ENCODE peak calls at places on chromosome 5, in seven cellular contexts. One of them, this sample, is unnamed.

GRCh38 chr5:136192526-136193395 is at the start of gene SMIM32:
- DNase-seq in mammary epithelial cell: no peak
- DNase-seq in GM13976: peak
- DNase-seq in CD8-positive, alpha-beta T cell: peak
- DNase-seq in psoas muscle: peak
- DNase-seq in A673: peak
- DNase-seq in GM23338: peak
- DNase-seq in this sample: peak

GRCh38 chr5:143968071-143968878 is 156.3 kb downstream of the HMHB1 start:
- DNase-seq in mammary epithelial cell: peak
- DNase-seq in GM13976: peak
- DNase-seq in CD8-positive, alpha-beta T cell: no peak
- DNase-seq in psoas muscle: no peak
- DNase-seq in A673: peak
- DNase-seq in GM23338: peak
- DNase-seq in this sample: no peak

GRCh38 chr5:93990504-93991085 is 249.2 kb upstream of the POU5F2 start:
- DNase-seq in mammary epithelial cell: no peak
- DNase-seq in GM13976: no peak
- DNase-seq in CD8-positive, alpha-beta T cell: no peak
- DNase-seq in psoas muscle: no peak
- DNase-seq in A673: peak
- DNase-seq in GM23338: no peak
- DNase-seq in this sample: no peak

GRCh38 chr5:104904561-104904960 is 1342.0 kb upstream of the NUDT12 start:
- DNase-seq in mammary epithelial cell: no peak
- DNase-seq in GM13976: no peak
- DNase-seq in CD8-positive, alpha-beta T cell: no peak
- DNase-seq in psoas muscle: no peak
- DNase-seq in A673: no peak
- DNase-seq in GM23338: no peak
- DNase-seq in this sample: no peak

GRCh38 chr5:61347088-61347487 is 15.0 kb downstream of the ZSWIM6 start:
- DNase-seq in mammary epithelial cell: no peak
- DNase-seq in GM13976: no peak
- DNase-seq in CD8-positive, alpha-beta T cell: no peak
- DNase-seq in psoas muscle: no peak
- DNase-seq in A673: peak
- DNase-seq in GM23338: no peak
- DNase-seq in this sample: no peak

GRCh38 chr5:142206801-142207200 is 98.2 kb downstream of the NDFIP1 start:
- DNase-seq in mammary epithelial cell: no peak
- DNase-seq in GM13976: no peak
- DNase-seq in CD8-positive, alpha-beta T cell: no peak
- DNase-seq in psoas muscle: no peak
- DNase-seq in A673: peak
- DNase-seq in GM23338: no peak
- DNase-seq in this sample: no peak

GRCh38 chr5:154485850-154486426 is 7.9 kb upstream of the HAND1 start:
- DNase-seq in mammary epithelial cell: no peak
- DNase-seq in GM13976: no peak
- DNase-seq in CD8-positive, alpha-beta T cell: no peak
- DNase-seq in psoas muscle: no peak
- DNase-seq in A673: no peak
- DNase-seq in GM23338: no peak
- DNase-seq in this sample: no peak

GRCh38 chr5:132211787-132212186 is 15.9 kb downstream of the P4HA2 start:
- DNase-seq in mammary epithelial cell: no peak
- DNase-seq in GM13976: no peak
- DNase-seq in CD8-positive, alpha-beta T cell: no peak
- DNase-seq in psoas muscle: no peak
- DNase-seq in A673: peak
- DNase-seq in GM23338: peak
- DNase-seq in this sample: no peak

GRCh38 chr5:140882591-140882899 is 621 bp downstream of the PCDHA13 start:
- DNase-seq in mammary epithelial cell: peak
- DNase-seq in GM13976: no peak
- DNase-seq in CD8-positive, alpha-beta T cell: no peak
- DNase-seq in psoas muscle: no peak
- DNase-seq in A673: peak
- DNase-seq in GM23338: peak
- DNase-seq in this sample: no peak

GRCh38 chr5:54309751-54310432 is 481 bp downstream of the ARL15 start:
- DNase-seq in mammary epithelial cell: peak
- DNase-seq in GM13976: peak
- DNase-seq in CD8-positive, alpha-beta T cell: peak
- DNase-seq in psoas muscle: no peak
- DNase-seq in A673: peak
- DNase-seq in GM23338: peak
- DNase-seq in this sample: peak

GRCh38 chr5:76601470-76601869 is 21.7 kb downstream of the F2RL2 start:
- DNase-seq in mammary epithelial cell: peak
- DNase-seq in GM13976: peak
- DNase-seq in CD8-positive, alpha-beta T cell: no peak
- DNase-seq in psoas muscle: no peak
- DNase-seq in A673: peak
- DNase-seq in GM23338: peak
- DNase-seq in this sample: no peak

GRCh38 chr5:142512041-142512679 is 173.7 kb downstream of the FGF1 start:
- DNase-seq in mammary epithelial cell: no peak
- DNase-seq in GM13976: no peak
- DNase-seq in CD8-positive, alpha-beta T cell: no peak
- DNase-seq in psoas muscle: peak
- DNase-seq in A673: no peak
- DNase-seq in GM23338: no peak
- DNase-seq in this sample: no peak

GRCh38 chr5:152142845-152143469 is 218.3 kb upstream of the GLRA1 start:
- DNase-seq in mammary epithelial cell: peak
- DNase-seq in GM13976: peak
- DNase-seq in CD8-positive, alpha-beta T cell: peak
- DNase-seq in psoas muscle: peak
- DNase-seq in A673: peak
- DNase-seq in GM23338: peak
- DNase-seq in this sample: peak

GRCh38 chr5:14742427-14743010 is 78.0 kb downstream of the OTULIN start:
- DNase-seq in mammary epithelial cell: no peak
- DNase-seq in GM13976: no peak
- DNase-seq in CD8-positive, alpha-beta T cell: no peak
- DNase-seq in psoas muscle: no peak
- DNase-seq in A673: no peak
- DNase-seq in GM23338: no peak
- DNase-seq in this sample: no peak

GRCh38 chr5:156051972-156052371 is 275.0 kb upstream of the SGCD start:
- DNase-seq in mammary epithelial cell: no peak
- DNase-seq in GM13976: no peak
- DNase-seq in CD8-positive, alpha-beta T cell: no peak
- DNase-seq in psoas muscle: no peak
- DNase-seq in A673: no peak
- DNase-seq in GM23338: peak
- DNase-seq in this sample: no peak

GRCh38 chr5:24643255-24643654 is 1.5 kb downstream of the CDH10 start:
- DNase-seq in mammary epithelial cell: no peak
- DNase-seq in GM13976: no peak
- DNase-seq in CD8-positive, alpha-beta T cell: no peak
- DNase-seq in psoas muscle: no peak
- DNase-seq in A673: no peak
- DNase-seq in GM23338: no peak
- DNase-seq in this sample: no peak

GRCh38 chr5:155628346-155628745 is 614.8 kb downstream of the KIF4B start:
- DNase-seq in mammary epithelial cell: no peak
- DNase-seq in GM13976: no peak
- DNase-seq in CD8-positive, alpha-beta T cell: no peak
- DNase-seq in psoas muscle: no peak
- DNase-seq in A673: no peak
- DNase-seq in GM23338: no peak
- DNase-seq in this sample: no peak

GRCh38 chr5:31944683-31945445 is 229.3 kb downstream of the GOLPH3 start:
- DNase-seq in mammary epithelial cell: no peak
- DNase-seq in GM13976: no peak
- DNase-seq in CD8-positive, alpha-beta T cell: no peak
- DNase-seq in psoas muscle: no peak
- DNase-seq in A673: no peak
- DNase-seq in GM23338: no peak
- DNase-seq in this sample: peak

GRCh38 chr5:18745591-18745987 is 1111.3 kb downstream of the TAF11L14 start:
- DNase-seq in mammary epithelial cell: no peak
- DNase-seq in GM13976: no peak
- DNase-seq in CD8-positive, alpha-beta T cell: peak
- DNase-seq in psoas muscle: no peak
- DNase-seq in A673: no peak
- DNase-seq in GM23338: no peak
- DNase-seq in this sample: no peak

GRCh38 chr5:39270172-39270848 is 50.9 kb upstream of the FYB1 start:
- DNase-seq in mammary epithelial cell: no peak
- DNase-seq in GM13976: peak
- DNase-seq in CD8-positive, alpha-beta T cell: no peak
- DNase-seq in psoas muscle: no peak
- DNase-seq in A673: no peak
- DNase-seq in GM23338: no peak
- DNase-seq in this sample: no peak

GRCh38 chr5:68970617-68971016 is 123.2 kb upstream of the SLC30A5 start:
- DNase-seq in mammary epithelial cell: no peak
- DNase-seq in GM13976: no peak
- DNase-seq in CD8-positive, alpha-beta T cell: no peak
- DNase-seq in psoas muscle: no peak
- DNase-seq in A673: no peak
- DNase-seq in GM23338: no peak
- DNase-seq in this sample: no peak
- TF ChIP-seq CTCF in mammary epithelial cell: no peak
- TF ChIP-seq CTCF in GM13976: no peak
- TF ChIP-seq CTCF in CD8-positive, alpha-beta T cell: no peak
- TF ChIP-seq CTCF in psoas muscle: no peak
- TF ChIP-seq CTCF in A673: no peak
- TF ChIP-seq CTCF in GM23338: no peak
- TF ChIP-seq CTCF in this sample: no peak

DNA sequence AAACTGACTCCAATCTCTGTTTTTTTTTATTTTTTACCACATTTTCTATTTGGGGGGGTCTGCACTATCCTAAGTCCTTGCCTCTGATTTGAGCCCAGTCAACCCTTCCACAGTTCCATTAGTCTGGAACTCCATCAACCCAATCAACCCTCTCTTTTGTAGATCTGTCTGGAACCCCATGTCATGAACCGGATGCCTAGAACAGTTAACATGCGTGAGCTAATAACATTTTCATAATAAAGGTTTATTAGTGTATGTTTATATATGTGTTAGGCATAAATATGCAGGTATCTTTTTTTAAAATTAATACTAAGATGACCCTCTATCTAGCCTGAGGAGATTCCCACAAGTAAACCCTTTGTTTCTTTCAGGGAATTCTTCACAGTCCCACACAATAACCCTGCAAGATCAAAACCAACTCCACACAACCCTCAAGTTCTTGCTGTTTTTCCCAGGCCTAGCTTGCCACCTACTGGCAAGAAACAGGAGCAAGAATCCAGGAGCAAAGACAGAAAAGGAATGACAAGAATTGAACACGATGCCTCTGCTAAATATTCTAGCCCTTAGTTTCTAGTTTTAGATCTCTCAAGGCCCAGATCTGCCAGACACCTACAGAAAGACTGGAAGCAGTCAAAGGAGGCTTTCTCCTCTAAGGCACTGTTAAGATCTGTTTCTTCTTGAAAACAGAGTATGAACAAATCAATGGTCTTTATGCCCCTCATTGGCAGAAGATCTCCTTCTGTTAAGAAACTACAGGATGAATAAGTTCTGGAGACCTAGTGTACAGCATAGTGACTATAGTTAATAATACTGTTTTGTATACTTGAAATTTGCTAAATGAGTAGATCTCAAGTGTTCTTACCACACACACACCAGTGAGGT is 100.4 kb downstream of the TRIM36 start:
- DNase-seq in mammary epithelial cell: peak
- DNase-seq in GM13976: no peak
- DNase-seq in CD8-positive, alpha-beta T cell: no peak
- DNase-seq in psoas muscle: no peak
- DNase-seq in A673: peak
- DNase-seq in GM23338: peak
- DNase-seq in this sample: peak
- TF ChIP-seq CTCF in mammary epithelial cell: peak
- TF ChIP-seq CTCF in GM13976: peak
- TF ChIP-seq CTCF in CD8-positive, alpha-beta T cell: no peak
- TF ChIP-seq CTCF in psoas muscle: peak
- TF ChIP-seq CTCF in A673: peak
- TF ChIP-seq CTCF in GM23338: peak
- TF ChIP-seq CTCF in this sample: peak

GRCh38 chr5:73901045-73901444 is 275.0 kb downstream of the ARHGEF28 start:
- DNase-seq in mammary epithelial cell: peak
- DNase-seq in GM13976: no peak
- DNase-seq in CD8-positive, alpha-beta T cell: no peak
- DNase-seq in psoas muscle: peak
- DNase-seq in A673: peak
- DNase-seq in GM23338: peak
- DNase-seq in this sample: no peak

GRCh38 chr5:73902327-73903051 is 276.5 kb downstream of the ARHGEF28 start:
- DNase-seq in mammary epithelial cell: peak
- DNase-seq in GM13976: peak
- DNase-seq in CD8-positive, alpha-beta T cell: no peak
- DNase-seq in psoas muscle: no peak
- DNase-seq in A673: peak
- DNase-seq in GM23338: peak
- DNase-seq in this sample: no peak

GRCh38 chr5:73900566-73900965 is 274.6 kb downstream of the ARHGEF28 start:
- DNase-seq in mammary epithelial cell: no peak
- DNase-seq in GM13976: no peak
- DNase-seq in CD8-positive, alpha-beta T cell: no peak
- DNase-seq in psoas muscle: no peak
- DNase-seq in A673: no peak
- DNase-seq in GM23338: no peak
- DNase-seq in this sample: no peak

GRCh38 chr5:73899916-73900315 is 273.9 kb downstream of the ARHGEF28 start:
- DNase-seq in mammary epithelial cell: no peak
- DNase-seq in GM13976: no peak
- DNase-seq in CD8-positive, alpha-beta T cell: no peak
- DNase-seq in psoas muscle: no peak
- DNase-seq in A673: no peak
- DNase-seq in GM23338: no peak
- DNase-seq in this sample: no peak

DNA sequence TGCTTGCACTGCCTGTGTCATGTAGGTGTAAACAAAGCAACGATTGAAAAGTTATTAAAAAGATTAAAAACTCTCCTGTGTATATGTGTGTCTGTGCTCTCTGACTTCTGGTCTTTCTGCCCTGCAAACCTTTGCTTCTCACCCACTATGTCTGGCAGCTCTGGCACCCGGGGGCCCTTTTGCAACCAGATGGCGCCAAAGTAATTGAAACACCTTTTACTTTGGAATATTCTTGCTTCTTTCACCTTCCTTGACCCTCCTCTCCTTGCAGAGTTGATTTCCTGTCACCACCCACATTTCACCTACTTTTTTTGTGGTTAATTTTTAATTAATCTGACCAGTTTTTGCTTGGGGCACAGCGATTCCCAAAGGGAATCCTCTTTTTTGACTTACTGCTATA is 275.5 kb downstream of the ARHGEF28 start:
- DNase-seq in mammary epithelial cell: no peak
- DNase-seq in GM13976: no peak
- DNase-seq in CD8-positive, alpha-beta T cell: no peak
- DNase-seq in psoas muscle: no peak
- DNase-seq in A673: no peak
- DNase-seq in GM23338: peak
- DNase-seq in this sample: no peak
- TF ChIP-seq CTCF in mammary epithelial cell: peak
- TF ChIP-seq CTCF in GM13976: no peak
- TF ChIP-seq CTCF in CD8-positive, alpha-beta T cell: no peak
- TF ChIP-seq CTCF in psoas muscle: no peak
- TF ChIP-seq CTCF in A673: peak
- TF ChIP-seq CTCF in GM23338: peak
- TF ChIP-seq CTCF in this sample: no peak

GRCh38 chr5:33300209-33300742 is 140.5 kb upstream of the TARS1 start:
- DNase-seq in mammary epithelial cell: peak
- DNase-seq in GM13976: peak
- DNase-seq in CD8-positive, alpha-beta T cell: no peak
- DNase-seq in psoas muscle: no peak
- DNase-seq in A673: no peak
- DNase-seq in GM23338: no peak
- DNase-seq in this sample: no peak
- TF ChIP-seq CTCF in mammary epithelial cell: no peak
- TF ChIP-seq CTCF in GM13976: no peak
- TF ChIP-seq CTCF in CD8-positive, alpha-beta T cell: no peak
- TF ChIP-seq CTCF in psoas muscle: no peak
- TF ChIP-seq CTCF in A673: no peak
- TF ChIP-seq CTCF in GM23338: no peak
- TF ChIP-seq CTCF in this sample: no peak

This sample was measured in glutamatergic neuron.